ENCODE peak calls at places on chromosome 18, in eight cellular contexts. V, K, W, S, E, M, O and Q are unnamed samples.

GRCh38 chr18:79465392-79465991 is 69.8 kb downstream of the NFATC1 start:
- DNase-seq in W (no peak), V (no peak), M (no peak), O (no peak), K (no peak), S (no peak), E (peak; percentile 34), Q (no peak)

GRCh38 chr18:12254820-12255511 is 805 bp downstream of the CIDEA start:
- DNase-seq in S (no peak), K (no peak), M (no peak), W (no peak), E (no peak), V (no peak), O (no peak), Q (no peak)

GRCh38 chr18:74050807-74051206 is 96.8 kb downstream of the FBXO15 start:
- DNase-seq in V (no peak), M (no peak), S (no peak), K (no peak), O (no peak), W (no peak), E (no peak), Q (no peak)

GRCh38 chr18:2030647-2031046 is 540.7 kb downstream of the METTL4 start:
- DNase-seq in K (no peak), S (no peak), O (no peak), W (no peak), M (no peak), E (no peak), V (no peak), Q (no peak)

GRCh38 chr18:48521723-48522122 is 17.1 kb upstream of the CTIF start:
- DNase-seq in V (no peak), M (no peak), S (no peak), W (no peak), E (no peak), K (no peak), O (no peak), Q (no peak)

GRCh38 chr18:78296152-78296551 is 683.5 kb upstream of the SALL3 start:
- DNase-seq in E (no peak), V (no peak), W (no peak), O (no peak), K (no peak), M (no peak), S (no peak), Q (no peak)

GRCh38 chr18:62606106-62606505 is 83.3 kb downstream of the ZCCHC2 start:
- DNase-seq in S (no peak), E (no peak), M (no peak), V (no peak), W (no peak), O (no peak), K (no peak), Q (no peak)

GRCh38 chr18:9792565-9793226 is 84.6 kb downstream of the RAB31 start:
- DNase-seq in E (no peak), W (peak; percentile 27), K (peak; percentile 51), M (no peak), S (no peak), V (peak; percentile 38), O (peak; percentile 41), Q (no peak)

GRCh38 chr18:13437034-13437433 is 218.5 kb downstream of the LDLRAD4 start:
- DNase-seq in E (no peak), K (no peak), V (no peak), O (no peak), W (no peak), M (peak; percentile 68), S (no peak), Q (no peak)

GRCh38 chr18:33821503-33821902 is 243.5 kb downstream of the ASXL3 start:
- DNase-seq in O (no peak), K (no peak), W (no peak), V (no peak), E (no peak), M (no peak), S (no peak), Q (no peak)

GRCh38 chr18:10274327-10274726 is 180.1 kb upstream of the APCDD1 start:
- DNase-seq in M (peak; percentile 81), K (no peak), E (no peak), S (no peak), W (no peak), V (no peak), O (no peak), Q (no peak)

GRCh38 chr18:79853993-79854364 is 56.2 kb downstream of the KCNG2 start:
- DNase-seq in M (no peak), W (no peak), K (no peak), O (no peak), V (no peak), E (no peak), S (no peak), Q (no peak)

GRCh38 chr18:21757833-21758232 is 17.2 kb downstream of the MIB1 start:
- DNase-seq in V (no peak), M (no peak), K (no peak), E (no peak), W (no peak), O (no peak), S (no peak), Q (no peak)

GRCh38 chr18:21763846-21764646 is 23.5 kb downstream of the MIB1 start:
- DNase-seq in K (no peak), S (no peak), M (no peak), V (no peak), W (no peak), E (no peak), O (no peak), Q (no peak)

GRCh38 chr18:21761471-21762115 is 21.0 kb downstream of the MIB1 start:
- DNase-seq in M (no peak), V (no peak), E (no peak), K (no peak), W (no peak), S (no peak), O (no peak), Q (no peak)

GRCh38 chr18:21760321-21760720 is 19.7 kb downstream of the MIB1 start:
- DNase-seq in V (no peak), W (no peak), E (no peak), O (no peak), S (no peak), K (no peak), M (no peak), Q (no peak)

GRCh38 chr18:21762181-21762772 is 21.7 kb downstream of the MIB1 start:
- DNase-seq in O (no peak), M (no peak), K (no peak), W (no peak), S (no peak), E (no peak), V (no peak), Q (no peak)
- TF ChIP-seq EP300 in O (no peak), M (no peak), K (no peak), W (no peak), S (no peak), E (no peak), V (no peak), Q (no peak)

DNA sequence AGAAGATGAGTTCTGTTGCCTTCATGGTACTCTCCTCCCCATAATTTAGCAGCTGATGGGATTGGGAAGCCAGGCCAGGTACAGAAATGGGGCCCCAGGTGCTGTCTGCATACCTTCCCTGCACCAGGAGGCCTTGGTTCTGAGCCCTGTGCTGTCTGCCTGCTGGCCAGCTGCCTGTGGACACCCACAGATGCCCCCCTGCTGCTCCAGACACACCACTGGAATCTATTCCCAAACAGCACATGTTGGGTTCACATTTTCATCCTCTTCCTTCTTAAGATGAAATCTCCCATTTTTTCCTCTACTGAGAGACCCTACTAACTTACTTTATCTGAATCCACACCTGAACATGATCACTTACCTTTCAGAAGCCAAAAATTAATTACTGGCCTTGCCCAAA is 152.0 kb upstream of the CCDC68 start:
- DNase-seq in E (no peak), V (no peak), K (no peak), O (no peak), M (no peak), S (no peak), W (no peak), Q (no peak)
- H3K4me3 ChIP-seq in E (no peak overlapping the region), V (no peak overlapping the region), K (no peak overlapping the region), O (no peak overlapping the region), M (no peak overlapping the region), S (no peak overlapping the region), W (no peak overlapping the region), Q (no peak overlapping the region)

DNA sequence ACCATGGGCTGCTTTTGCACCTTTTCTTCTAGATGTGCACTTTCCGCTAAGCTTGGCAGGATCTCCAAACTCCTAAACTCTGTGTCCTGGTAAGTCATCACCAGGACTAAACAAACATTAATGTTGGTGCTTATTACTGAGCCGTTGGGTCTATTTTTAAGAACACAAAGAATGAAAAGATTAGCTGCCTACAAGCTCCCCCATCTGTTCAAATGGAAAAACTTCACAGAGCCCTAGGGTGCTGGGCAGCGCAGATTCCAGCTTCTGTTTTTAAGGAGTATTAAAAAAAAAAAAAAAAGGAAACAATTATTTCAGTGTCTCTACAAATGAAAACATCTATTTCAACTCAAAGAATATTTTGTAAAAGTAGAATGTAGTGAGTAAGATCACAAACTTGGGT is 97.8 kb upstream of the AQP4 start:
- DNase-seq in K (no peak), O (no peak), M (no peak), S (no peak), E (no peak), V (no peak), W (peak; percentile 21), Q (no peak)
- TF ChIP-seq EP300 in K (no peak), O (no peak), M (no peak), S (no peak), E (no peak), V (no peak), W (no peak), Q (no peak)

GRCh38 chr18:31499157-31499524 is 1.2 kb downstream of the DSG2 start:
- DNase-seq in O (no peak), V (no peak), K (no peak), W (no peak), M (no peak), S (no peak), E (no peak), Q (no peak)

GRCh38 chr18:31498450-31499156 is 626 bp downstream of the DSG2 start:
- DNase-seq in O (no peak), V (no peak), E (no peak), W (no peak), M (no peak), K (no peak), S (no peak), Q (peak; percentile 31)

GRCh38 chr18:31500161-31500688 is 2.2 kb downstream of the DSG2 start:
- DNase-seq in S (no peak), E (no peak), M (no peak), W (no peak), O (no peak), V (no peak), K (no peak), Q (no peak)

GRCh38 chr18:31497404-31497710 is 620 bp upstream of the DSG2 start:
- DNase-seq in S (no peak), O (peak; percentile 34), K (no peak), V (no peak), M (no peak), E (no peak), W (no peak), Q (no peak)

DNA sequence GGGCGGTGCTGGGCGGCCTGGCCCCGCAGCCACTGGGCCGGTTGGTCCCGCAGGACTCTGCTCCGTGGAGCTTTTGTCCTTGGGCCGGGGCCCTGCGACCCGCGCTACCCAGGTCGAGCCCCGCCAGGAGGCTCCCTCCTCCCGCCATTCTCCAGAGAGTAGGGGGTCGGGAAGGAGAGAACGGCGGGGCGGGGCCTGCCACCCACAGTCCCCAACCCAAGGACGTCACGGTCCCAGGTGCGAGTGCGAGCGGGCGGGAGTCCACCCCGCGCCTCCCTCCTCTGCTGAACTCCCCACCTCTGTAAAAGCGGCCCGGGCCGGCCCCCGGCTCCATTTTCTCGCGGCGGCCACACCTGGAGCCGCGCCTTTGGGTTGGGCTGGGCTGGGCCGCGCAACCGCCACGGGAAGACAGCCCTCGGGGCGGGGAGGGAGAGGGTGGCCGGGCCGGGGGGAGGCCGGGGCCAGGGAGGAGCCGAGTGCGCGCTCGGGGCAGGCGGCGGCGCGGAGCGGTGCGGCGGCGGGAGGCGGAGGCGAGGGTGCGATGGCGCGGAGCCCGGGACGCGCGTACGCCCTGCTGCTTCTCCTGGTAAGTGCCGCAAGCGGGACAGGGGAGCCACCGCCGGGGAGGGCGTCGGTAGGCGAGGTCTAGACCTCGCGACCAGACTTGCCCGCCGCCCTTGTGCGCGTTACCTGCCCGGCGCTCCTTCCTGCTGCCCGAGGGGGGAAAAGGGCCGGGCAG is at the start of gene DSG2:
- DNase-seq in E (peak; percentile 86), V (peak; percentile 43), K (peak; percentile 72), M (peak; percentile 67), O (peak; percentile 82), S (no peak), W (peak; percentile 63), Q (peak; percentile 68)
- H3K4me3 ChIP-seq in E (peak within 1 kb of the TSS; percentile 56), V (peak within 1 kb of the TSS; percentile 94), K (peak within 1 kb of the TSS; percentile 38), M (peak within 1 kb of the TSS; percentile 30), O (peak within 1 kb of the TSS; percentile 52), S (peak within 1 kb of the TSS; percentile 51), W (peak within 1 kb of the TSS; percentile 96), Q (peak within 1 kb of the TSS; percentile 50)